ENCODE peak calls at places on chromosomes 5 and 9, in six cellular contexts. Z is upper lobe of left lung, E is Panc1, R is HCT116, H is GM23338, W is GM12878. F is an unnamed sample. For H3K4me1, the result is how much of the 10 kb centered on the place peaks cover.

GRCh38 chr5:6430418-6431028 is 18.1 kb upstream of the UBE2QL1 start:
- ATAC-seq in Z (no peak), H (no peak), W (no peak), R (no peak), E (no peak), F (no peak)

GRCh38 chr9:130237763-130238524 is 27.6 kb upstream of the HMCN2 start:
- ATAC-seq in H (no peak), W (no peak), E (no peak), Z (peak), R (no peak), F (no peak)

GRCh38 chr9:114172981-114173833 is 17.9 kb downstream of the COL27A1 start:
- ATAC-seq in E (no peak), H (no peak), R (no peak), Z (no peak), W (no peak), F (no peak)

GRCh38 chr9:115063058-115063850 is 54.7 kb downstream of the TNC start:
- ATAC-seq in Z (no peak), W (no peak), R (no peak), E (no peak), H (no peak), F (peak)

GRCh38 chr5:122192883-122193496 is 63.6 kb downstream of the ZNF474 start:
- ATAC-seq in W (peak), H (peak), E (peak), R (peak), Z (no peak), F (peak)

GRCh38 chr5:87103616-87104287 is 163.9 kb upstream of the RASA1 start:
- ATAC-seq in R (no peak), H (no peak), Z (no peak), E (no peak), W (peak), F (no peak)

GRCh38 chr5:74918232-74918669 is 52.1 kb upstream of the FAM169A start:
- ATAC-seq in W (no peak), Z (no peak), R (no peak), H (no peak), E (no peak), F (no peak)

GRCh38 chr9:130918102-130918869 is 20.8 kb downstream of the FIBCD1 start:
- ATAC-seq in W (no peak), E (no peak), R (no peak), Z (no peak), H (no peak), F (no peak)

GRCh38 chr9:129944501-129945116 is 98.4 kb downstream of the FNBP1 start:
- ATAC-seq in H (no peak), E (no peak), R (no peak), W (peak), Z (peak), F (no peak)

GRCh38 chr5:6675784-6676499 is 37.3 kb upstream of the TENT4A start:
- ATAC-seq in E (no peak), H (no peak), Z (no peak), R (peak), W (peak), F (no peak)

GRCh38 chr9:74951725-74952151 is 974 bp downstream of the C9orf40 start:
- ATAC-seq in R (peak), W (peak), E (peak), H (peak), Z (no peak), F (peak)

GRCh38 chr9:118751077-118751847 is 618.0 kb downstream of the BRINP1 start:
- ATAC-seq in E (no peak), H (no peak), W (no peak), Z (no peak), R (no peak), F (no peak)

GRCh38 chr5:96052374-96052773 is 90.7 kb upstream of the ELL2 start:
- ATAC-seq in R (no peak), E (no peak), Z (no peak), H (no peak), W (no peak), F (no peak)

GRCh38 chr5:96051401-96051830 is 89.8 kb upstream of the ELL2 start:
- ATAC-seq in Z (no peak), R (no peak), E (no peak), H (no peak), W (no peak), F (no peak)

GRCh38 chr5:96053063-96053735 is 91.5 kb upstream of the ELL2 start:
- ATAC-seq in R (no peak), Z (no peak), H (no peak), W (no peak), E (no peak), F (no peak)

GRCh38 chr5:96058084-96058483 is 96.4 kb upstream of the ELL2 start:
- ATAC-seq in E (no peak), Z (no peak), R (no peak), W (no peak), H (peak), F (no peak)

DNA sequence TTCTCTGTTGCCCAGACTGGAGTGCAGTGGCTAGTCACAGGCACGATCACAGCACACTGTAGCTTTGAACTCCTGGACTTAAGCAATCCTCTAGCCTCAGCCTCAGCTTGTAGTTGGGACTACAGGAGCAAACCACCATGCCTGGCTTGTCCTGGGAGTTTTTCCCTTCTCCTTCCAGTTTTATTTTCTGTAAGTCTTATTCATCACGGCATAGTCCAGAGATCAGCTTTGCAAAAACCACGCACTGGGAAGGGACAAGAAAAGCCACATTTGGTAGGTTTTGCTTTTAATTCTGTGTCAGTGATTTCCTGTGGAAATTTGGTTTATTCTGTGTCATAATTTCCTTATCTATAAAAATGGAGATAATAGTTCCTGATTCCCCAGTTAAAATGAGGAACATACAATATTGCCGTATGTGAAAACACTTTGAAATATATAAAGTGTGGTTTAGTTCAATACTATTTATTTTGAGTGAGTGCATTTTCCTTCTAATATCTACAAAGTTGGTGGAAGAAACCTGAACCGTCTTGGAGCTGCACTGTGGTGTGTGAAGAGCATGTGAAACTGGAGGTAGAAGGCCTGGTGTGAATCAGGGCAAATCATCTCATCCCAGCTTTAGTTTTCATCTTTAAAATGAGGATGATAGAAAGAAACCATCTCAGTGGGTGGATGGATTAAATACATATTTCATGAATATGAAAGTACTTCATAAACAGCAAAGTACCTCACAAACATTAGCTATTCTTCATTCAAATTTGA is 92.8 kb upstream of the ELL2 start:
- ATAC-seq in R (no peak), W (no peak), E (no peak), Z (no peak), H (no peak), F (no peak)
- TF ChIP-seq POLR2AphosphoS5 in R (no peak), W (no peak), E (no peak), Z (no peak), H (no peak), F (no peak)

GRCh38 chr5:168295574-168296201 is 4.2 kb downstream of the WWC1 start:
- ATAC-seq in W (no peak), H (peak), Z (peak), R (peak), E (peak), F (peak)
- H3K4me1 ChIP-seq in W (under half), H (half or more), Z (under half), R (under half), E (under half), F (under half)

GRCh38 chr5:135324897-135325650 is 74.0 kb downstream of the MACROH2A1 start:
- ATAC-seq in H (no peak), Z (no peak), R (peak), E (no peak), W (no peak), F (no peak)

GRCh38 chr5:135324160-135324559 is 74.9 kb downstream of the MACROH2A1 start:
- ATAC-seq in H (no peak), Z (no peak), E (no peak), R (no peak), W (no peak), F (no peak)

GRCh38 chr5:135322744-135323143 is 76.3 kb downstream of the MACROH2A1 start:
- ATAC-seq in Z (no peak), W (no peak), H (no peak), E (no peak), R (no peak), F (no peak)

GRCh38 chr5:135323227-135323626 is 75.8 kb downstream of the MACROH2A1 start:
- ATAC-seq in R (no peak), Z (no peak), E (no peak), H (no peak), W (no peak), F (no peak)

GRCh38 chr5:135323701-135324132 is 75.3 kb downstream of the MACROH2A1 start:
- ATAC-seq in W (no peak), R (no peak), E (no peak), Z (no peak), H (no peak), F (no peak)
- TF ChIP-seq POLR2AphosphoS5 in W (no peak), R (no peak), E (no peak), Z (no peak), H (no peak), F (no peak)

GRCh38 chr5:39213437-39214207 is 5.7 kb downstream of the FYB1 start:
- ATAC-seq in H (no peak), W (no peak), E (no peak), Z (no peak), R (no peak), F (no peak)

GRCh38 chr5:39217365-39218281 is 1.7 kb downstream of the FYB1 start:
- ATAC-seq in Z (peak), H (peak), R (peak), E (peak), W (peak), F (peak)

GRCh38 chr5:39215857-39216256 is 3.5 kb downstream of the FYB1 start:
- ATAC-seq in R (no peak), W (no peak), Z (no peak), E (no peak), H (no peak), F (no peak)

GRCh38 chr5:39216621-39217020 is 2.7 kb downstream of the FYB1 start:
- ATAC-seq in Z (no peak), R (no peak), E (no peak), H (no peak), W (no peak), F (no peak)

DNA sequence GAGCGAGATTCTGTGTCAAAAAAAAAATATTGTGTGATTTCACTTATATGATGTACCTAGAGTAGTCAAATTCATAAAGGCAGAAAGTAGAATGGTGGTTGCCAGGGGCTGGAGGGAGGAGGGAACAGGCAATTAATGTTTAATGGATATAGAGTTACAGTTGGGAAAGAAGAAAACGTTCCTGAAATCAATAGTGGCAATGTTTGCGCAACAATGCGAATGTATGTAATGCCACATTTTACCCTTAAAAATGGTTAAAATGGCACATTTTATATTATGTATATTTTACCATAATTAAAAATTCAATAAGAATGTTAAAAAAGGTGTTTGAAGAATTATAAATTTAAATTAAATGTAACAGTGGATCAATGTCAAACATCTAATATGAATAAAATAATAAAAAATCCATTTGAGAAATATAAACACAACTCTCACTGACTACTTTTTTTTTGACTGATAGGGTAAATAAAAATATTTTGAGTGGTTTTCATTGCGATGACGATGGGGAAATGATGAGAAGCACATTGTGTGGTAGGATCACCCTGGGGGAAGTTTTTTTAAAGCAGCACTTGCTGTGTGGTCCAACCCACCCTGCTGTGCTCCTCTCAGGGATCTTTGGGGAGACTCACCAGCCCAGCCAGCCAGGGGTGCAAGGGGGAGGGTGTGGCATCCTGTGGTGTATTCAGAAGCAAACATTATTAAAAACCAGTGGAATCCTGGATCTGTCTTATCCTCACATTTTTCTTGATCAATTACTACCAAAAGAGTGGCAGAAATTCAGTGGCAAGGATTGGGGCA is 4.3 kb downstream of the FYB1 start:
- ATAC-seq in E (no peak), R (no peak), H (no peak), Z (no peak), W (no peak), F (no peak)
- H3K4me1 ChIP-seq in E (under half), R (under half), H (under half), Z (under half), W (under half), F (under half)

DNA sequence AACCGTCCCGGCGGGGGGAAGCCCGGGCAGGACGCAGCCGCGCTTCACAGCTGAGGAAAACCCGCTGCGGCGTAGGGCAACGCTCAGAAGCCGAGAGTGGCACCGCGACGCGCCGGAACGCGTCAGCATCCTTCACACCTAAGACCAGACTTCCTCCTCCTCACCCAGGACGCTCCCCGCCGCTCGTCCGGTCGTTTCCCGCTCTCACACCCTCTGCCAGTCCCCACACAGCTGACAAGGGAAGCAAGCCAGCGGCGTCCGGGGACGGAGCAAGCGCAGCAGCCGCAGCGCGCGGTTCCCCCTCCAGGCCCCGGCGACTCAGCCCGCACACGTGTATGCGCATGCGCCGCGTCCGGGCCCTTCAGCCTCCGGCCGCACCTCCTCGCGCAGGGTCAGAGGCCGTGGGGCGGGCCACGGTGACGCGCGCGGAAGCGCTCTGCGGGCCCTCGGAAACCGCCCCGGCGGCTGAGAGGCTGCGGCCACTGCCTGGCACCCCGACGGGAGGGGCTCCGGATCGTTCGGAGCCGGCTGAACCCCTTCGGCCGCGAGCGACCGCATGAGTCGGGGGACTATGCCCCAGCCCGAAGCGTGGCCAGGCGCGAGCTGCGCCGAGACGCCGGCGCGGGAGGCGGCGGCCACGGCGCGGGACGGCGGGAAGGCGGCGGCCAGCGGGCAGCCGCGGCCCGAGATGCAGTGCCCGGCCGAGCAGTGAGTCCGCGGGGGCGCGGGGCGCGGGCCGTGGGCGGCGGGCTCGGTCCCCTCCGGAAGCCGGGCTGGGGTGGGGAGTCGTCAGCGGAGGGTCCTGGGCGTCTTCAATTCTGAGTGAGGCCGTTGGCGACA is at the start of gene OTULIN:
- ATAC-seq in E (peak), Z (peak), W (peak), R (peak), H (peak), F (peak)
- TF ChIP-seq POLR2AphosphoS5 in E (peak), Z (peak), W (peak), R (peak), H (peak), F (peak)

GRCh38 chr5:584846-585245 is 27.3 kb upstream of the CEP72 start:
- ATAC-seq in W (no peak), H (no peak), R (no peak), E (no peak), Z (no peak), F (no peak)
- H3K4me1 ChIP-seq in W (under half), H (under half), R (under half), E (under half), Z (under half), F (under half)

GRCh38 chr9:78439866-78440830 is 143.2 kb downstream of the PSAT1 start:
- ATAC-seq in Z (no peak), H (peak), W (no peak), R (no peak), E (no peak), F (no peak)

GRCh38 chr9:78439192-78439865 is 142.4 kb downstream of the PSAT1 start:
- ATAC-seq in E (peak), H (peak), R (peak), W (peak), Z (peak), F (peak)

GRCh38 chr9:78438765-78439164 is 141.8 kb downstream of the PSAT1 start:
- ATAC-seq in R (no peak), W (no peak), H (no peak), Z (no peak), E (no peak), F (no peak)

GRCh38 chr9:78436873-78437272 is 139.9 kb downstream of the PSAT1 start:
- ATAC-seq in R (no peak), Z (no peak), E (no peak), H (no peak), W (no peak), F (no peak)

GRCh38 chr9:78437721-78438610 is 141.0 kb downstream of the PSAT1 start:
- ATAC-seq in E (no peak), W (no peak), R (no peak), Z (no peak), H (no peak), F (no peak)
- TF ChIP-seq POLR2AphosphoS5 in E (no peak), W (no peak), R (no peak), Z (no peak), H (no peak), F (no peak)

GRCh38 chr5:102718819-102719218 is 36.3 kb upstream of the PAM start:
- ATAC-seq in Z (no peak), E (no peak), R (peak), H (no peak), W (no peak), F (no peak)
- H3K4me1 ChIP-seq in Z (under half), E (under half), R (under half), H (under half), W (under half), F (under half)

DNA sequence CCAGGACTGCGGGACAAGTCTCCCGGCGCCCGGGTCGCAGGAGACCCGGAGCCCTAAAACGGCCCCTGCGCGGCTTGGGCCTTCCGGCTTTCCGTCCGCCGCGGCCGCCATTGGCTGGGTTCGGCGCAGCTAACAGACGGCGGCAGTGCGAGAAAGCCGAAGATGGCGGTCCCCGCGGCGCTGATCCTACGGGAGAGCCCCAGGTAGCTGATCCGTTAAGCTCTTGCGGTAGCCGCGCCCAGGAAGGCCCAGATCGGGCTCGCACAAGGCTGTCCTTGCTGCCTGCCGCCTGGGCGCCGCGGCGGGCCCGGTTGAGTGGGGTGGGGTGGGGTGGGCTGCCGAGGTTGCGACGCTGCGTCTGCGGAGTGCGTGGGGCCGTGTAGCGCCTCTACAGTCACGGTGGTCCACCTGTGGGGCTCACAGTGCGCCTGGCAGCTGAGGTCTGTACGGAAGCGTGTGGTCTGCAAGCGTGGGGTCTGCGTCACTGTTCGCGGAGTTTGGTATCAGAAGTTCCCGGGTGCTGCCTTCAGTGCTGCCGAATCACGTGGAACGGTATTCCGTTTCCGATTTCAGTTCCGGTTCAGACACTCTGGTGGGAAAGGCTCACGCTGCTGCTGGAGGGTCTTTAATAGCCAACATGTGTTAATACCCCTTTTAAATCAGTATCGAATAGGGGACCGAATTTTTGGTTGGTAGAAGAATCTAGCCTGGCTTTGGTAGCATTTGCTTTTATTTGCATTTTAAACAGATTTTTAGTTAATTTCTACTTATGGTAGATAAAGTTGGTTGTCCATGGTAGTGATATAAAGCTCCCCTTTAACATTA is at the start of gene COMMD10:
- ATAC-seq in Z (peak), E (peak), R (peak), H (peak), W (peak), F (peak)
- TF ChIP-seq POLR2AphosphoS5 in Z (peak), E (peak), R (peak), H (peak), W (peak), F (peak)

F was measured in gastroesophageal sphincter.